ENCODE peak calls at places on chromosomes 2 and 18, in seven cellular contexts. R is fibroblast of pulmonary artery, N is psoas muscle, B is astrocyte of the cerebellum, A is HCT116, F is GM23248, V is left ventricle myocardium inferior. Q is an unnamed sample.

GRCh38 chr2:96090181-96090500 is 26.2 kb downstream of the ADRA2B start:
- DNase-seq in F (no peak), V (peak), A (no peak), B (no peak), N (no peak), R (no peak), Q (no peak)

GRCh38 chr2:242038928-242039341 is 169.4 kb downstream of the RTP5 start:
- DNase-seq in R (no peak), A (no peak), N (no peak), F (no peak), B (no peak), V (no peak), Q (no peak)

GRCh38 chr2:20515293-20516220 is 68.7 kb downstream of the RHOB start:
- DNase-seq in B (no peak), R (no peak), V (no peak), F (peak), A (no peak), N (no peak), Q (no peak)

GRCh38 chr2:30663321-30663720 is 143.9 kb downstream of the CAPN13 start:
- DNase-seq in A (no peak), N (no peak), R (no peak), V (no peak), F (no peak), B (no peak), Q (no peak)

GRCh38 chr2:64221935-64222334 is 77.7 kb upstream of the PELI1 start:
- DNase-seq in F (no peak), R (no peak), N (no peak), B (no peak), A (no peak), V (no peak), Q (no peak)

GRCh38 chr2:179096090-179096489 is 46.2 kb upstream of the CCDC141 start:
- DNase-seq in R (no peak), B (no peak), F (no peak), A (no peak), V (no peak), N (no peak), Q (no peak)

GRCh38 chr2:204240961-204241360 is 304.3 kb upstream of the PARD3B start:
- DNase-seq in N (no peak), A (no peak), R (no peak), F (no peak), B (no peak), V (no peak), Q (no peak)

GRCh38 chr2:113225505-113226259 is 51.9 kb downstream of the PSD4 start:
- DNase-seq in V (no peak), A (no peak), F (peak), N (no peak), B (peak), R (peak), Q (no peak)

GRCh38 chr2:109411648-109412325 is 202.0 kb downstream of the SEPTIN10 start:
- DNase-seq in N (no peak), F (no peak), R (no peak), B (no peak), A (no peak), V (no peak), Q (no peak)

GRCh38 chr2:6067806-6068205 is 375.6 kb downstream of the SOX11 start:
- DNase-seq in R (no peak), V (no peak), B (no peak), F (no peak), N (no peak), A (no peak), Q (no peak)

GRCh38 chr2:14433946-14434495 is 198.5 kb upstream of the LRATD1 start:
- DNase-seq in V (no peak), F (no peak), B (no peak), R (no peak), A (no peak), N (no peak), Q (no peak)

GRCh38 chr2:181104512-181105121 is 124.2 kb downstream of the UBE2E3 start:
- DNase-seq in A (peak), V (no peak), F (peak), B (peak), R (peak), N (no peak), Q (peak)

GRCh38 chr18:48539406-48540328 is 836 bp downstream of the CTIF start:
- DNase-seq in A (no peak), N (peak), B (no peak), R (peak), F (peak), V (peak), Q (peak)

GRCh38 chr2:20125164-20125563 is 73.7 kb upstream of the LAPTM4A start:
- DNase-seq in B (no peak), A (no peak), V (no peak), N (no peak), R (no peak), F (no peak), Q (no peak)

GRCh38 chr2:214379227-214379626 is 31.6 kb upstream of the VWC2L start:
- DNase-seq in V (no peak), F (no peak), B (no peak), A (no peak), R (no peak), N (no peak), Q (no peak)

GRCh38 chr2:56749152-56749752 is 565.5 kb downstream of the CCDC85A start:
- DNase-seq in B (no peak), A (peak), N (no peak), V (no peak), F (peak), R (peak), Q (peak)

DNA sequence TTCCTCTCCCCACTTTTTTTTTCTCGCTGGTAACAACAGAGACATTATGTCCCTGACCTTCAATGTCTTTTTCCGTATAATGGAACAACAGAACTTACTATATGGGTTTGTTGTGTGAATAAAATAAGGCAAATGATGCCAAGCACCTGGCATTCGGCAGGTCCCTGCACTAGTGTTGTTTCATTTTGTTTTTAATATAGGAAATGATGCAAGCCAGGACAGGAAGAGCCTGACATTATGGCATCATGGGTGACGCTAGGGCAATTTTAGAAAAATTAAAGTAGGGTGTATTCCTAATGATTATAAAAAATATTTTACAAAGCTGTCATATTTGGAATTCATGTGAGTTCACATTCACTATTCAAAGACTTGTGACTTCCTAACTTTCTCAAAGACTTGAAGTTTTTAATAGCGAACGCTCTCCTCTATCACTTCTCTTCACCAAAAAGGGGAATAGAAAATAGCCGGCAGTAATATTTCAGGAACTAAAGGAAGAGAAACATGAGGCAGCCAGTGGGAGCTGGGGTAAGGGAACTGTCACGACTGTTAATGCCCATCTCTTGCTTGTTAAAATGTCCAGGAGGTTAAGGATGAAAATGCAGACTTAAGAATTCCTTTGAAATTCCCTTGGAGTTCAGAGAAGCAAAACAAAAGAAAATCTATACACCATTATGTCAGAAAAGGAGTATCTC is 60.4 kb downstream of the DPP4 start:
- DNase-seq in N (no peak), V (no peak), F (no peak), R (no peak), A (no peak), B (no peak), Q (peak)
- H3K4me3 ChIP-seq in N (peak), V (peak), F (no peak), R (no peak), A (no peak), B (no peak), Q (no peak)

DNA sequence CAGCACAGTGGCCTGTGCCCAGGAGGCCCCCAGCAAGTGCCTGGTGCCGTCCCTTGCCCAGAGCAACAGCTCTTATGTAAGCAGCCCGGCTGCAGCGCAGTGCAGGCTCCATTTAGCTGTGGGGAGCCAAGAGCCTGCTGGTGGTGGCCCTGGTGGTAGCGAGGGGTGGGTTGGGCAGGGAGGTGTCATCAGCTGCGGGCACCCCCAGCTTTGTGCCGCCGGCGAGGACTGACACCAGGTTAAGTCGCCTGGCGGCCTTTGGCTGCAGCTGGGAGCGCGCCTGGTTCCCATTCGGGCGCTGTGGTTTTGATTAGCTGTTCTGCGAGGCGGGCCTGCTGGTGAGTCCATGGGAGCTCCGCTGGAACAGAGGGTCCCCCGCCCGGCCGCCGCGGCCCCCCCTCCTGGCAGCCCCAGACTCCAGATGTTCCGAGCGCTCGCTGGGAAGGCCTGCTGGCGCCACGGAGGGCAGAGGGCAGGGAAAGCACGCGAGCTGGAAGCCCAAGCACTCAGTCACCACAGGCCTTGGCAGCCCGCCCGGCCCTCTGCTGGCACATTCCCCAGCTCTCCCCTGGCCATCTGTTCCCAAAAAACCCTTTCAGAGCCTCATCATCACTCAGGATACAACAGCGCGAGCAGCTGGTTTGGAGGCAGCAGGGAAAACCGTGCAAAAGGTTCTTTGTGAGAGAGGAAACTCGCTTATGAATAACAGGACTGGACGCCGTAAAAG is 18.4 kb downstream of the ATOH8 start:
- DNase-seq in B (peak), A (peak), N (peak), F (peak), V (peak), R (peak), Q (no peak)
- H3K4me3 ChIP-seq in B (no peak), A (peak), N (peak), F (peak), V (peak), R (peak), Q (no peak)

GRCh38 chr18:27061488-27062095 is 123.5 kb downstream of the CHST9 start:
- DNase-seq in F (no peak), B (no peak), A (no peak), R (no peak), V (no peak), N (no peak), Q (no peak)

GRCh38 chr18:27062802-27063201 is 122.3 kb downstream of the CHST9 start:
- DNase-seq in F (no peak), V (no peak), R (no peak), N (no peak), B (no peak), A (no peak), Q (no peak)

DNA sequence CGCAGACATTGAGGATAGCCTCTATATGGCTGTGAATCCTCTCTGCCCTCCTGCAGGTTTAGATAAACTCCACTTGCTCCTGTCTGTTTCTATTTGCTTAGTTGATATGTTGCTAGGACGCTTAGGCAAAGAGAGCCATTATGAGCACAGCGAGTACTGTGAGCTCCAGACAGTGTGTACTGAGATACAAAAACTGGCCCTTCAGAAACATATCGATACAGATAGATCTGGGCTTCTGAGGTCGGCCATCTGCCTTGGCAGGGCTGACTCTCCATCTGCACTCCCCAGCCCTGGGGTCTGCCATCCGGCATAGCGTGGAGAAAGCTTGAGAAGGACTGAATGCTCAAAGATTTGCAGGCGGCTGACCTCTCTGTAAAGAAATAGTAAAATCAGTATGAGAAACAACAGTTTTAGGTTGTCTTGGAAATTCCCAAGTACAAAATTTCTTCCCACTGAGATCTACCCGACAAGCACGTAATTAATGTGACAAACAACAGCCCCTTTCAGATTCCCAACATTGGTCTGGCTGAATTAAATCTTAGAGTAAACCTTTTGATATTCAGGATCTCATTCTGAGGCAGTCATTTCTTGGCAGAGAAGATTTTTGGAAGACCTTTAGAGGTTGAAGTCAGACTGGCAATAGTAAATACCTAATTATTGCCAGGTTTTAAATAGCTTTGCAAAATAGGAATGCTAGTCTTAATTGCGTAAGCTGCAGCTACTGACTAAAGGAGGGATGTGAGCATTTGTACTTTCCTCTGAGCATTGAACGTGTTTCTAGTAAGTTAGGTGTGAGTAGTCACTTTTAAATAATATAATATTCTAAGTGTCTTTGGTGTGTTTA is 127.4 kb downstream of the CHST9 start:
- DNase-seq in V (peak), F (no peak), N (no peak), B (peak), A (no peak), R (no peak), Q (no peak)
- H3K4me3 ChIP-seq in V (peak), F (no peak), N (peak), B (no peak), A (no peak), R (no peak), Q (no peak)

GRCh38 chr2:182680838-182681237 is 35.2 kb upstream of the DNAJC10 start:
- DNase-seq in N (no peak), V (no peak), R (no peak), B (no peak), F (no peak), A (no peak), Q (no peak)

GRCh38 chr2:182682210-182682609 is 33.8 kb upstream of the DNAJC10 start:
- DNase-seq in F (no peak), B (no peak), A (no peak), R (peak), V (no peak), N (no peak), Q (peak)

GRCh38 chr2:182685552-182685951 is 30.5 kb upstream of the DNAJC10 start:
- DNase-seq in B (no peak), V (no peak), N (no peak), R (no peak), F (no peak), A (no peak), Q (no peak)
- H3K4me3 ChIP-seq in B (no peak), V (no peak), N (no peak), R (no peak), F (no peak), A (no peak), Q (no peak)

GRCh38 chr18:13500891-13501887 is 225.2 kb downstream of the FAM210A start:
- DNase-seq in V (peak), R (peak), A (no peak), F (peak), N (peak), B (peak), Q (no peak)
- H3K4me3 ChIP-seq in V (peak), R (no peak), A (no peak), F (peak), N (peak), B (no peak), Q (no peak)

DNA sequence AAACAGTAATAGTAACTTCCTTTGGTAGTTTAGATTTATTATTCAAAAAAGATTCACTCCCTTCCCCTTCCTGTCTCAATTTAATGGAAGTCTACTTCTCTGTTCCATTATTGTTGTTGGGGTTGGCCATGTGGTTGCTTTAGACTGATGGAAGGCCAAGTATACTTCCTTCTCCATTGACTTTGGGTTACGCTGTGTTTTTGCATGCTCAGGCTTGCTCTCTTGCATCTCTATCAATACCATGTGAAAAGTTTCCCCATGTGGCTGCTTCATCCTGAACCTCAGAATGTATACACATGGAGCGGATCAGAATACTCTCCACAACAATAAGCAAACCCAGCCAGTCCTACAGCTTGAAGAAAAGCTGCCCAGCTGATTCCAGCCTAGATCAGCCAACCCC is 20.3 kb downstream of the CFAP210 start:
- DNase-seq in R (no peak), N (no peak), F (no peak), A (no peak), V (no peak), B (no peak), Q (no peak)
- H3K4me3 ChIP-seq in R (no peak), N (no peak), F (no peak), A (no peak), V (no peak), B (no peak), Q (no peak)

GRCh38 chr2:238494573-238494961 is 67.8 kb downstream of the ASB1 start:
- DNase-seq in B (no peak), N (no peak), V (no peak), A (no peak), F (no peak), R (no peak), Q (no peak)

GRCh38 chr2:238492905-238493304 is 66.2 kb downstream of the ASB1 start:
- DNase-seq in F (no peak), V (no peak), B (no peak), R (no peak), N (no peak), A (no peak), Q (no peak)

GRCh38 chr2:238495422-238495821 is 68.7 kb downstream of the ASB1 start:
- DNase-seq in V (no peak), F (no peak), B (no peak), N (no peak), A (no peak), R (no peak), Q (no peak)

GRCh38 chr2:238493411-238493810 is 66.7 kb downstream of the ASB1 start:
- DNase-seq in R (no peak), V (no peak), B (no peak), A (no peak), F (no peak), N (no peak), Q (no peak)

GRCh38 chr2:238493880-238494572 is 67.3 kb downstream of the ASB1 start:
- DNase-seq in B (no peak), A (no peak), R (no peak), V (no peak), F (no peak), N (no peak), Q (peak)
- H3K4me3 ChIP-seq in B (no peak), A (no peak), R (no peak), V (no peak), F (no peak), N (no peak), Q (no peak)

GRCh38 chr2:47264686-47265085 is 109.6 kb upstream of the STPG4 start:
- DNase-seq in N (no peak), B (no peak), F (no peak), V (no peak), A (no peak), R (no peak), Q (no peak)
- H3K4me3 ChIP-seq in N (no peak), B (no peak), F (no peak), V (no peak), A (no peak), R (no peak), Q (no peak)

DNA sequence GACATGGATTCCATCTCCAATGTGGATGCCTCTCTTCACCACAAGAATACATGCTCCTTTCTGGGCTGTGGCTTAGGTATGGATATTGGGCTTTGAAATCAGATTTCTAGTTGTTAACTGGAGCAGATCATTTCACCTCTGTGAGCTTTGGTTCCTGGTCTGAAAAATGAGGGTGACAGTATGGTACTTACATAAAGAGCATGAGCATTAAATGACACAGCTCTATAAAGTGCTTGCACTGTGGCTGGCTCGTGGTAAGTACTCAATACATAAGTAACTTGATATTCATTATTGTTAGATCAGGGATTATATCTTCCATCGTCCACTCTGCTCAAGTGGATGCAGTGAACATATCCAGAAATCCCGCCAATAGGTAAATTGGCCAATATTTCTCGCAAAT is 33.4 kb downstream of the ARHGAP25 start:
- DNase-seq in B (no peak), A (no peak), R (no peak), F (no peak), N (no peak), V (no peak), Q (no peak)
- H3K4me3 ChIP-seq in B (no peak), A (no peak), R (no peak), F (no peak), N (no peak), V (no peak), Q (no peak)

GRCh38 chr2:72415781-72416180 is 268.1 kb upstream of the CYP26B1 start:
- DNase-seq in V (no peak), B (no peak), R (no peak), F (no peak), A (no peak), N (no peak), Q (no peak)
- H3K4me3 ChIP-seq in V (no peak), B (no peak), R (no peak), F (no peak), A (no peak), N (no peak), Q (no peak)